ENCODE peak calls at places on chromosomes 6 and 20, in ten cellular contexts. Y is heart right ventricle; M is foreskin keratinocyte; V is Peyer's patch; Z is naive thymus-derived CD4-positive, alpha-beta T cell; C is mammary epithelial cell; U is cardiac muscle cell; E is mesendoderm; F is uterus; P is breast epithelium. G is an unnamed sample.

GRCh38 chr20:11159728-11160127 is 485.9 kb upstream of the JAG1 start:
- DNase-seq in Y (no peak), M (no peak), V (no peak), Z (no peak), C (peak; percentile 68), U (peak; percentile 31), E (no peak), F (no peak), P (no peak), G (no peak)

GRCh38 chr6:131255911-131256310 is 120.6 kb downstream of the AKAP7 start:
- DNase-seq in Y (no peak), M (no peak), V (no peak), Z (no peak), C (peak; percentile 35), U (no peak), E (no peak), F (no peak), P (no peak), G (no peak)

GRCh38 chr6:129251669-129252376 is 368.9 kb downstream of the LAMA2 start:
- DNase-seq in Y (no peak), M (peak; percentile 72), V (peak; percentile 17), Z (peak; percentile 22), C (peak; percentile 58), U (peak; percentile 85), E (peak; percentile 80), F (no peak), P (no peak), G (peak; percentile 17)

GRCh38 chr20:56839791-56840190 is 210.7 kb downstream of the TFAP2C start:
- DNase-seq in Y (no peak), M (no peak), V (no peak), Z (no peak), C (no peak), U (peak; percentile 7), E (no peak), F (no peak), P (no peak), G (no peak)

GRCh38 chr20:23048283-23049200 is 930 bp downstream of the THBD start:
- DNase-seq in Y (peak; percentile 75), M (peak; percentile 57), V (no peak), Z (no peak), C (peak; percentile 39), U (peak; percentile 40), E (peak; percentile 74), F (peak; percentile 22), P (peak; percentile 65), G (no peak)

GRCh38 chr6:37396571-37397185 is 36.3 kb upstream of the CMTR1 start:
- DNase-seq in Y (no peak), M (no peak), V (no peak), Z (no peak), C (peak; percentile 9), U (peak; percentile 93), E (no peak), F (no peak), P (no peak), G (no peak)

GRCh38 chr6:134805163-134805562 is 144.7 kb downstream of the ALDH8A1 start:
- DNase-seq in Y (no peak), M (no peak), V (no peak), Z (no peak), C (no peak), U (no peak), E (no peak), F (no peak), P (no peak), G (no peak)

GRCh38 chr6:162973141-162973872 is 245.5 kb downstream of the PACRG start:
- DNase-seq in Y (no peak), M (no peak), V (no peak), Z (no peak), C (no peak), U (no peak), E (no peak), F (no peak), P (no peak), G (no peak)

GRCh38 chr20:32763202-32763999 is 1.2 kb downstream of the DNMT3B start:
- DNase-seq in Y (peak; percentile 14), M (no peak), V (no peak), Z (peak; percentile 16), C (no peak), U (no peak), E (peak; percentile 62), F (no peak), P (no peak), G (no peak)

GRCh38 chr6:15036690-15037245 is 209.1 kb upstream of the JARID2 start:
- DNase-seq in Y (peak; percentile 84), M (no peak), V (no peak), Z (no peak), C (no peak), U (no peak), E (peak; percentile 92), F (peak; percentile 14), P (no peak), G (peak; percentile 13)

GRCh38 chr20:31922181-31922580 is 29.7 kb downstream of the PDRG1 start:
- DNase-seq in Y (no peak), M (no peak), V (no peak), Z (no peak), C (no peak), U (no peak), E (no peak), F (no peak), P (no peak), G (no peak)

GRCh38 chr20:61719691-61720347 is 345.9 kb downstream of the TAF4 start:
- DNase-seq in Y (no peak), M (peak; percentile 3), V (no peak), Z (peak; percentile 60), C (no peak), U (no peak), E (peak; percentile 13), F (no peak), P (no peak), G (no peak)

GRCh38 chr6:164322533-164322932 is 908.0 kb downstream of the QKI start:
- DNase-seq in Y (no peak), M (peak; percentile 91), V (no peak), Z (no peak), C (peak; percentile 1), U (peak; percentile 92), E (no peak), F (no peak), P (no peak), G (no peak)

GRCh38 chr6:10338151-10338550 is 76.7 kb downstream of the TFAP2A start:
- DNase-seq in Y (no peak), M (no peak), V (no peak), Z (no peak), C (no peak), U (no peak), E (no peak), F (no peak), P (no peak), G (no peak)

GRCh38 chr6:124947821-124948451 is 14.3 kb upstream of the RNF217 start:
- DNase-seq in Y (no peak), M (peak; percentile 73), V (no peak), Z (no peak), C (peak; percentile 74), U (no peak), E (no peak), F (no peak), P (no peak), G (no peak)

GRCh38 chr20:50226093-50226974 is 35.7 kb downstream of the CEBPB start:
- DNase-seq in Y (no peak), M (no peak), V (no peak), Z (no peak), C (no peak), U (peak; percentile 46), E (no peak), F (peak; percentile 74), P (no peak), G (no peak)

GRCh38 chr6:30071081-30071818 is 4.3 kb downstream of the PPP1R11 start:
- DNase-seq in Y (peak; percentile 46), M (no peak), V (no peak), Z (no peak), C (no peak), U (peak; percentile 70), E (no peak), F (no peak), P (no peak), G (no peak)

GRCh38 chr6:6704423-6705060 is 116.0 kb downstream of the LY86 start:
- DNase-seq in Y (no peak), M (peak; percentile 59), V (no peak), Z (no peak), C (peak; percentile 40), U (no peak), E (no peak), F (no peak), P (no peak), G (no peak)

GRCh38 chr6:169564453-169565240 is 137.2 kb downstream of the WDR27 start:
- DNase-seq in Y (no peak), M (no peak), V (no peak), Z (no peak), C (no peak), U (no peak), E (no peak), F (no peak), P (no peak), G (no peak)

GRCh38 chr6:7765575-7766325 is 39.9 kb downstream of the BMP6 start:
- DNase-seq in Y (no peak), M (no peak), V (no peak), Z (no peak), C (no peak), U (no peak), E (no peak), F (no peak), P (no peak), G (no peak)

GRCh38 chr6:125781307-125781868 is 9.4 kb upstream of the NCOA7 start:
- DNase-seq in Y (no peak), M (no peak), V (no peak), Z (no peak), C (no peak), U (peak; percentile 30), E (no peak), F (no peak), P (no peak), G (no peak)

GRCh38 chr6:31386977-31387376 is 16.4 kb upstream of the MICA start:
- DNase-seq in Y (no peak), M (no peak), V (no peak), Z (no peak), C (no peak), U (no peak), E (peak; percentile 74), F (no peak), P (no peak), G (no peak)
- H3K27ac ChIP-seq in Y (no peak overlapping the region), M (no peak overlapping the region), V (no peak overlapping the region), Z (no peak overlapping the region), C (no peak overlapping the region), U (no peak overlapping the region), E (no peak overlapping the region), F (no peak overlapping the region), P (no peak overlapping the region), G (no peak overlapping the region)

GRCh38 chr6:132726608-132726975 is 12.7 kb upstream of the VNN1 start:
- DNase-seq in Y (no peak), M (no peak), V (no peak), Z (no peak), C (no peak), U (no peak), E (no peak), F (no peak), P (no peak), G (no peak)
- H3K27ac ChIP-seq in Y (no peak overlapping the region), M (no peak overlapping the region), V (no peak overlapping the region), Z (no peak overlapping the region), C (no peak overlapping the region), U (no peak overlapping the region), E (no peak overlapping the region), F (no peak overlapping the region), P (no peak overlapping the region), G (no peak overlapping the region)

GRCh38 chr20:4064118-4064962 is 49.0 kb upstream of the RNF24 start:
- DNase-seq in Y (peak; percentile 94), M (peak; percentile 70), V (peak; percentile 24), Z (no peak), C (peak; percentile 79), U (peak; percentile 95), E (peak; percentile 65), F (peak; percentile 97), P (peak; percentile 82), G (peak; percentile 71)
- H3K27ac ChIP-seq in Y (peak overlapping the region; percentile 82), M (no peak overlapping the region), V (peak overlapping the region; percentile 61), Z (no peak overlapping the region), C (peak overlapping the region; percentile 22), U (peak overlapping the region; percentile 58), E (peak overlapping the region; percentile 22), F (peak overlapping the region; percentile 85), P (peak overlapping the region; percentile 89), G (peak overlapping the region; percentile 10)

GRCh38 chr6:70413829-70414494 is 654 bp downstream of the FAM135A start:
- DNase-seq in Y (no peak), M (peak; percentile 24), V (no peak), Z (peak; percentile 28), C (peak; percentile 36), U (peak; percentile 16), E (peak; percentile 50), F (peak; percentile 27), P (no peak), G (peak; percentile 17)
- H3K27ac ChIP-seq in Y (peak overlapping the region; percentile 67), M (peak overlapping the region; percentile 4), V (peak overlapping the region; percentile 83), Z (peak overlapping the region; percentile 69), C (peak overlapping the region; percentile 59), U (peak overlapping the region; percentile 6), E (no peak overlapping the region), F (peak overlapping the region; percentile 93), P (peak overlapping the region; percentile 88), G (peak overlapping the region; percentile 86)

G was measured in substantia nigra.